ENCODE peak calls at places on chromosomes 1 and 21, in five cellular contexts. T, J, O, C and P are unnamed samples.

GRCh38 chr1:161973924-161974845 is 49.5 kb downstream of the OLFML2B start:
- DNase-seq in T (no peak), C (no peak), J (no peak), O (no peak), P (no peak)

GRCh38 chr1:175364424-175365076 is 172.0 kb upstream of the KIAA0040 start:
- DNase-seq in J (no peak), T (no peak), C (no peak), O (no peak), P (peak)

GRCh38 chr1:150613061-150613920 is 16.1 kb downstream of the ENSA start:
- DNase-seq in T (no peak), O (peak), J (peak), C (no peak), P (peak)

GRCh38 chr1:219710529-219711194 is 97.8 kb upstream of the ZC3H11B start:
- DNase-seq in J (no peak), T (no peak), C (no peak), O (no peak), P (no peak)

GRCh38 chr1:174800221-174800791 is 199.4 kb upstream of the CACYBP start:
- DNase-seq in T (peak), C (no peak), O (no peak), J (no peak), P (no peak)

GRCh38 chr1:84800090-84801073 is 92.6 kb downstream of the LPAR3 start:
- DNase-seq in O (no peak), C (no peak), T (no peak), J (no peak), P (no peak)

GRCh38 chr1:155759966-155760630 is 71.2 kb downstream of the DAP3 start:
- DNase-seq in T (no peak), J (no peak), O (no peak), C (no peak), P (no peak)

GRCh38 chr21:40902299-40902698 is 55.3 kb upstream of the DSCAM start:
- DNase-seq in C (no peak), T (no peak), J (no peak), O (no peak), P (no peak)

GRCh38 chr1:209199822-209200221 is 383.7 kb upstream of the CAMK1G start:
- DNase-seq in T (no peak), C (peak), J (no peak), O (no peak), P (no peak)

GRCh38 chr1:30928789-30929134 is 20.2 kb upstream of the SDC3 start:
- DNase-seq in O (no peak), T (no peak), J (no peak), C (no peak), P (no peak)

GRCh38 chr1:8789314-8790214 is 27.9 kb downstream of the RERE start:
- DNase-seq in J (no peak), T (no peak), C (peak), O (no peak), P (no peak)

GRCh38 chr1:199160521-199161318 is 521.9 kb downstream of the PTPRC start:
- DNase-seq in O (no peak), C (no peak), T (no peak), J (no peak), P (no peak)

GRCh38 chr1:199167460-199167859 is 528.6 kb downstream of the PTPRC start:
- DNase-seq in C (no peak), T (no peak), O (no peak), J (no peak), P (no peak)

GRCh38 chr1:199161319-199161680 is 522.5 kb downstream of the PTPRC start:
- DNase-seq in T (no peak), O (no peak), C (no peak), J (no peak), P (no peak)

GRCh38 chr1:199161766-199162303 is 523.0 kb downstream of the PTPRC start:
- DNase-seq in T (no peak), O (no peak), J (no peak), C (no peak), P (no peak)

GRCh38 chr1:199163277-199164069 is 524.6 kb downstream of the PTPRC start:
- DNase-seq in C (no peak), T (peak), O (no peak), J (no peak), P (no peak)
- TF ChIP-seq POLR2AphosphoS5 in C (no peak), T (no peak), O (no peak), J (no peak), P (no peak)

DNA sequence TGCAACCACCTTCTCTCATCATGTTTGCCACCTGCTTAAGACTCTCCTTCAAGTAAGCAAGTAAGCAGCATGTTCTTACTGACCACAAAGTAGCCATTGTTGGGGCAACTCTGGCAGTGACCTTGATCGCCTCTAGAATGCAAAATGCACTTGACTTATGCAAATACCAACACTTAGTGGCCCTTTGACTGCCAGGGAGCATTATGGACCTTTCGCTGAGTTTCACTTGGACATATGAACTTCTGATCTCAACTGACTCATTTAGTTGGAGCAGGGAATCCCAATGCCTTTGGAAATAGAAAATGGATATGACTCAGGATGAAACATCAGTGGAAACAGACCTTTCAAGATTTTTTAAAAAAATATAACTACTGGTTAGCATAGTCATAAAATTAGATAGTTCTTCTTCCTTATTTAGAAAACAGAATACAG is 6.1 kb upstream of the PLA2G5 start:
- DNase-seq in O (peak), J (no peak), T (no peak), C (peak), P (no peak)
- H3K27ac ChIP-seq in O (no peak), J (no peak), T (no peak), C (no peak), P (no peak)

GRCh38 chr1:9874412-9874811 is 35.7 kb downstream of the CTNNBIP1 start:
- DNase-seq in C (no peak), T (no peak), J (no peak), O (no peak), P (no peak)

GRCh38 chr1:9873385-9873784 is 36.7 kb downstream of the CTNNBIP1 start:
- DNase-seq in O (no peak), T (no peak), C (no peak), J (no peak), P (no peak)

GRCh38 chr1:9873992-9874391 is 36.1 kb downstream of the CTNNBIP1 start:
- DNase-seq in T (no peak), C (no peak), J (no peak), O (no peak), P (no peak)

GRCh38 chr1:9875636-9876000 is 34.5 kb downstream of the CTNNBIP1 start:
- DNase-seq in J (no peak), O (no peak), C (no peak), T (no peak), P (no peak)

GRCh38 chr1:9874959-9875635 is 35.0 kb downstream of the CTNNBIP1 start:
- DNase-seq in J (peak), T (peak), O (peak), C (peak), P (peak)
- TF ChIP-seq GABPA in J (no peak), T (no peak), O (no peak), C (no peak), P (no peak)

GRCh38 chr21:39083377-39084008 is 99.8 kb downstream of the PSMG1 start:
- DNase-seq in T (no peak), C (no peak), J (no peak), O (no peak), P (no peak)
- TF ChIP-seq POLR2AphosphoS5 in T (no peak), C (no peak), J (no peak), O (no peak), P (no peak)

DNA sequence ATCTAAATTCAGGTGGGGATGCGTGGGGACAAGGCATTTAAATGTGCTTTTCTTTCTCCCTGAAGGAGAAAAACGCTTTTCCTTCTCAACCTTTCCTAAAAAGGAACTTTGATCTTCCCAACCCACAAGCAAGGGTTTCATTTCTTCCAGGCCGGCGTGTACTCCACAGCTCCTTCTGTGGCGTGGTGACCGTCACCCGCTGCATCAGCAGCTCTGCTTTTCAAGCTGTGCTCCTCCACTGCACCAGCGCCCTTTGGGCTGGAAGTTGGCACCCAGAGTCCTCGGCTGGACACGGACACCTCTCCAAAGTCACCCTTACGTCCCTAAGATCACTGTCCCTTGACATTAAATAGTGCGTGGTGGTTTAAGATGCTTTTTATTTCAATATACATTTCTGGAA is 54.3 kb downstream of the PEX14 start:
- DNase-seq in T (no peak), C (no peak), O (no peak), J (no peak), P (no peak)
- H3K27ac ChIP-seq in T (peak), C (no peak), O (no peak), J (no peak), P (no peak)

DNA sequence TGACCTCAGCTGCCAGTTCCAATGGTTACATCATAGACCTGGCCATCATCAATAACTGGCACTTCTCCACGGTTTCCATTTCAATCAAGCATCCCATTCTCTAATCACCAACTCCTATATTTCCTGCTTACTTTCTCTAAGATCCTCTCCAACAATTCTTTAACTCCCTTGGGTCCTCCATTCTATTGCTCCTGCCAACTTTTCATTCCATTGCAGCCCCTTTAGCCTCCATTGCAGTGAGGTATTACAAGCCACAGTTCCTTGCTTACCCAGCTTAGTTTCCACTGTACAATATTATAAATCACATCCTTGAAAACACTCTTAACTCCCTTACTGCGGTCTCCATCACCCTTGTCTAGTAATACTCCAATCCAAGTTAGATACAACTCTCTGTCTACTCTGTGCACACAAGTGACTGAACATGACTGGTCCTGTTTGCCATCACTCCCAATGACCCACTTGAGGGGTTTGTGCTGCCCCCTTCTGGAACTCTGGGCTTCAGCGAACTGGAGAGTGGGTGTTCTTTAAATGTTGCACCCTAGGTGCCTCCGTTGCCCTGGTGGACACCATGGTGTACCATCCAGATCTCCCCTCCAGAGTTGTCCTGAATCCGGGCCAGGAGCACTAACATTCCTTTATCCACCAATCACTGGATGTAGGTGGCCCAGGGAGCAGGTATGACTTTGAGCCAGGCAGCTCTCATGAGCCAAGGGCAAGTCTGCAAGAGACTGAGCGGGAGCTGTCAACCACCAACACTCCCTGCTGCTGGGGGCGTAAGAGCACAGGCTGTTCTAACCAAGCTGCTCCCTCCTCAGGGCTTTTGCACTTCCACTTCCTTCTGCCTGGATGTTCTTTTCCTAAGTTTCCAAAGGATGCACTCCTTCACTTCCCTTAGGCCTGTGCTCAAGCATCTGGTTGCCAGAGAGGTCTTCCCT is 3.7 kb upstream of the FNDC7 start:
- DNase-seq in J (no peak), C (peak), O (no peak), T (no peak), P (no peak)
- TF ChIP-seq GABPA in J (no peak), C (no peak), O (no peak), T (no peak), P (no peak)